ENCODE peak calls at places on chromosome 19, in ten cellular contexts. W, F, C, J, N, Y, T, U, I and S are unnamed samples.

GRCh38 chr19:5142725-5143097 is 173.8 kb downstream of the KDM4B start:
- DNase-seq in W (no peak), F (no peak), C (no peak), J (peak), N (no peak), Y (no peak), T (no peak), U (no peak), I (no peak), S (no peak)

GRCh38 chr19:42531313-42531712 is 3.0 kb upstream of the CEACAM1 start:
- DNase-seq in W (no peak), F (no peak), C (no peak), J (no peak), N (no peak), Y (no peak), T (no peak), U (no peak), I (no peak), S (no peak)

GRCh38 chr19:54172764-54173699 is at the start of gene TMC4:
- DNase-seq in W (no peak), F (peak), C (peak), J (no peak), N (no peak), Y (no peak), T (no peak), U (no peak), I (no peak), S (peak)

GRCh38 chr19:54256250-54257115 is 590 bp downstream of the LILRB5 start:
- DNase-seq in W (no peak), F (no peak), C (no peak), J (no peak), N (no peak), Y (no peak), T (no peak), U (no peak), I (no peak), S (no peak)

GRCh38 chr19:37519890-37520289 is 13.2 kb downstream of the ZNF793 start:
- DNase-seq in W (no peak), F (no peak), C (no peak), J (no peak), N (peak), Y (peak), T (peak), U (no peak), I (no peak), S (no peak)

GRCh38 chr19:30593975-30594925 is 222.1 kb downstream of the ZNF536 start:
- DNase-seq in W (peak), F (no peak), C (no peak), J (no peak), N (no peak), Y (no peak), T (no peak), U (no peak), I (no peak), S (no peak)

GRCh38 chr19:56538761-56539263 is at the start of gene ZFP28:
- DNase-seq in W (no peak), F (no peak), C (peak), J (peak), N (no peak), Y (no peak), T (no peak), U (peak), I (no peak), S (no peak)

GRCh38 chr19:12159773-12160414 is 3.0 kb upstream of the ZNF136 start:
- DNase-seq in W (peak), F (no peak), C (no peak), J (no peak), N (no peak), Y (no peak), T (no peak), U (no peak), I (no peak), S (no peak)

GRCh38 chr19:58409010-58409790 is 751 bp downstream of the ZNF584 start:
- DNase-seq in W (peak), F (no peak), C (no peak), J (peak), N (no peak), Y (no peak), T (no peak), U (no peak), I (no peak), S (no peak)

GRCh38 chr19:44496711-44497110 is 3.6 kb downstream of the ZNF180 start:
- DNase-seq in W (no peak), F (no peak), C (no peak), J (no peak), N (no peak), Y (no peak), T (no peak), U (no peak), I (no peak), S (no peak)

GRCh38 chr19:44499559-44499958 is 763 bp downstream of the ZNF180 start:
- DNase-seq in W (no peak), F (no peak), C (no peak), J (no peak), N (no peak), Y (no peak), T (no peak), U (no peak), I (no peak), S (no peak)

GRCh38 chr19:44498988-44499387 is 1.3 kb downstream of the ZNF180 start:
- DNase-seq in W (no peak), F (no peak), C (no peak), J (no peak), N (no peak), Y (no peak), T (no peak), U (no peak), I (no peak), S (no peak)

DNA sequence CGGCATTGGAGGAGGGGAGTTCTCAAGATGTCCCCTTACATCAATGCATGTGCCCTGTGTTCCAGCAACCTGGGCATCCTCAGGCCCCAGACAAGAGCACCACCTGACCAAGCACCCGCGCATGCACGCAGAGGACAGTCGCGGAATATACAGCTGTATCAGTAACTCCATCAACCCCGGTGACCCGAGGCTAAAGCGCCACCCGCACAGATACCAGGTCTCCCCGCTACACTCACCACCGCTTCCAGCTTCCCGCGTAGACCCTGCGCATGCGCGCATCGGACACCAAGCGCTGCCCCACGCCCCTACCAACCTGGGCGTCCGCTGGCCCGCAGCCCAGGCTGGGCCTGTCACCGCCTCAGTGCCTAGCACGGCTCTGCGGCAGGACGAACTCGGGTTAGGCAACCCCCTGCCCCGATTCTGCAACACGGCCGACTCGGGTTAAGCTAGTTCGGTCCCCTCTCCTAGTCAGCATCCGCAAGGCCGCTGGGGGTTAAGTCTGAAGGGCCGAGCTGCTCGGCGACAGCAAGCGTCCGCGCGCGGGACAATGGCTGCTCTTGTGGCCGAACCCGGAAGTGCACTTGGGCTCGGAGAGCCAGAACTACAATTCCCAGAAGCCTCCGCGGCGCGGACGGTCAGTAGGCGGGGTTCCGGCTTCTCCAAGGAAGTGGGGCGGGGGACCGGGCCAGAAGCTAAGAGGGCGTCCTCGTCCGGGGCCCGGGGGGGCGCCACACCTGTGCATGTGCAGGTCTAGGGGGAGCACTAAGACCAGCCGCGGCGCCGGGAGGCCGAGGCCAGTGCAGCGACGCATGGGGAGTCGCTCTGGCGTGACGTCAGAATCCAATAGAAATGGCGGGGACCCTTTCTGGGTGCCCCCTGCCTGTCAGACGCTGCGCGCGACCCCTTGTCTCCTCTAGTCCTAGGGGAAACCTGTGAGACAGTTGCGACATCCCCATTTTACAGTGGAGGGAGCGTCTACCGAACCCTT is at the start of gene ZNF180:
- DNase-seq in W (peak), F (peak), C (peak), J (peak), N (peak), Y (peak), T (peak), U (peak), I (peak), S (peak)
- H3K27ac ChIP-seq in W (no peak), F (peak), C (peak), J (peak), N (peak), Y (peak), T (peak), U (peak), I (peak), S (peak)

DNA sequence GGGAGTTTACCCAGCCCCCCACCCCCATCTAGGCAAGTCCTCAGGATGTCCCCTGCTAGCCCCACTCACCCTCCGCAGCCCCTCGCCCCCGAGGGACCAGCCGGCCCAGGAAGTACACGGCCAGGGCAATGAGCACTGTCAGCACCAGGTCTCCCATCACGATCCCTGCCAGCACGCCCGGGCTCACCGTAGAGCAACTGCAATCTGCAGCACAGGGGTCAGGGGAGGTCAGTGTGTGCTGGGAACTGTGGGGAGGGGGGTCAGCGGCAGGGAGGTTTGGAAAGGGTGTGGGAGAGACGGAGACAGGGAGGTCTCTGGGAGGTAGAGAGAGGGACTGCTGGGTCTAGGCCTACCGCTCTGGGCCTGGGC is 734 bp downstream of the TYROBP start:
- DNase-seq in W (no peak), F (no peak), C (no peak), J (no peak), N (no peak), Y (no peak), T (no peak), U (no peak), I (no peak), S (no peak)
- H3K27ac ChIP-seq in W (no peak), F (peak), C (peak), J (peak), N (no peak), Y (no peak), T (no peak), U (no peak), I (no peak), S (peak)

DNA sequence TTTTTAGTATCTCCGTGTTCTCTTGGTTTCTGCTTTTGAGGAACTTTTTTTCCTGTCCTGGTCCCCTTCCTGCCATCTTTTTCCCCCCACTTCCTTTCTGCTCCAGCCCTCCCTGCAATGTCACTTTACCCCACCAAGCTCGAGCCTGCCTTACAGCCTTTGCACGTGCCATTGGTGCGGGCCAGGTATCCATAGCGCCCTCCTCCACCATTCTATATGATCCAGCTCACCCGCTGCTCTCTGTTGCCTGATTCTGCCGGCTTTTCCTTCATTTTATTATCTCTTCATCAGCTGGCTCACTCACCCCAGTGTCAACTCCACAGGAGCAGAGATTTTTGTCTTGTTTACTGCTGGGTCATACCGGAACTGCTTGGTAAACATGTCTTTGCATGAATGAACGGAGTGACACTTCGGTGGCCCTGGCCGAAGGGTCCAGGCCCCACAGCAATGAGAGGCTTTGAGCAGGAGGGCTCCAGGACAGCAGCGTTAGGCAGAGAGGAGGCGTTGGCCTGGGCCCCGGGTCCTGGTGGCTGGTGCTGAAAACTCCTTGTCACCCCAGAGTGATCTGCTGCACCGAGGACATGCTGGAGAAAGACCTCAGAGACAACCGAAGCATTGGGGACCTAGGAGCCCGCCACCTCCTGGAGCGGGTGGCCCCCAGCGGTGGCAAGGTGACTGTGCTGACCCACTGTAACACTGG is 1.2 kb downstream of the MRI1 start:
- DNase-seq in W (no peak), F (no peak), C (no peak), J (no peak), N (no peak), Y (no peak), T (no peak), U (no peak), I (no peak), S (no peak)
- H3K27ac ChIP-seq in W (no peak), F (peak), C (no peak), J (no peak), N (no peak), Y (no peak), T (no peak), U (peak), I (no peak), S (peak)

GRCh38 chr19:32691291-32691951 is at the start of gene NUDT19:
- DNase-seq in W (peak), F (peak), C (peak), J (peak), N (peak), Y (peak), T (peak), U (peak), I (peak), S (peak)
- H3K27ac ChIP-seq in W (no peak), F (peak), C (peak), J (peak), N (peak), Y (peak), T (peak), U (peak), I (peak), S (peak)

GRCh38 chr19:48900477-48901452 is 653 bp downstream of the NUCB1 start:
- DNase-seq in W (no peak), F (no peak), C (no peak), J (no peak), N (peak), Y (no peak), T (peak), U (no peak), I (no peak), S (peak)

GRCh38 chr19:48910803-48911202 is 10.7 kb downstream of the NUCB1 start:
- DNase-seq in W (no peak), F (no peak), C (no peak), J (no peak), N (no peak), Y (no peak), T (no peak), U (no peak), I (no peak), S (no peak)

GRCh38 chr19:48907671-48908070 is 7.6 kb downstream of the NUCB1 start:
- DNase-seq in W (no peak), F (no peak), C (peak), J (peak), N (no peak), Y (no peak), T (no peak), U (no peak), I (no peak), S (peak)

GRCh38 chr19:48905664-48906063 is 5.6 kb downstream of the NUCB1 start:
- DNase-seq in W (no peak), F (no peak), C (no peak), J (no peak), N (no peak), Y (no peak), T (peak), U (no peak), I (no peak), S (no peak)

GRCh38 chr19:48906324-48906723 is 6.2 kb downstream of the NUCB1 start:
- DNase-seq in W (no peak), F (no peak), C (no peak), J (no peak), N (no peak), Y (no peak), T (no peak), U (no peak), I (no peak), S (no peak)
- H3K27ac ChIP-seq in W (no peak), F (no peak), C (no peak), J (peak), N (no peak), Y (no peak), T (no peak), U (no peak), I (no peak), S (no peak)

GRCh38 chr19:15245370-15246197 is 13.3 kb upstream of the EPHX3 start:
- DNase-seq in W (no peak), F (no peak), C (no peak), J (no peak), N (no peak), Y (no peak), T (no peak), U (no peak), I (no peak), S (no peak)
- H3K27ac ChIP-seq in W (no peak), F (peak), C (no peak), J (no peak), N (no peak), Y (no peak), T (no peak), U (peak), I (no peak), S (no peak)

GRCh38 chr19:14404322-14404721 is 14.8 kb downstream of the DDX39A start:
- DNase-seq in W (no peak), F (no peak), C (no peak), J (no peak), N (no peak), Y (no peak), T (no peak), U (no peak), I (no peak), S (no peak)

GRCh38 chr19:14398563-14398962 is 17.3 kb downstream of the ADGRE5 start:
- DNase-seq in W (no peak), F (no peak), C (no peak), J (no peak), N (no peak), Y (no peak), T (no peak), U (no peak), I (no peak), S (no peak)

GRCh38 chr19:14405380-14405757 is 13.8 kb downstream of the DDX39A start:
- DNase-seq in W (peak), F (no peak), C (no peak), J (no peak), N (no peak), Y (no peak), T (no peak), U (no peak), I (no peak), S (no peak)

GRCh38 chr19:14400913-14401312 is 18.2 kb downstream of the DDX39A start:
- DNase-seq in W (no peak), F (no peak), C (no peak), J (no peak), N (peak), Y (peak), T (no peak), U (no peak), I (no peak), S (no peak)

GRCh38 chr19:14401468-14401867 is 17.7 kb downstream of the DDX39A start:
- DNase-seq in W (no peak), F (no peak), C (no peak), J (no peak), N (no peak), Y (no peak), T (no peak), U (no peak), I (no peak), S (no peak)
- H3K27ac ChIP-seq in W (no peak), F (peak), C (no peak), J (no peak), N (peak), Y (peak), T (no peak), U (peak), I (no peak), S (no peak)

DNA sequence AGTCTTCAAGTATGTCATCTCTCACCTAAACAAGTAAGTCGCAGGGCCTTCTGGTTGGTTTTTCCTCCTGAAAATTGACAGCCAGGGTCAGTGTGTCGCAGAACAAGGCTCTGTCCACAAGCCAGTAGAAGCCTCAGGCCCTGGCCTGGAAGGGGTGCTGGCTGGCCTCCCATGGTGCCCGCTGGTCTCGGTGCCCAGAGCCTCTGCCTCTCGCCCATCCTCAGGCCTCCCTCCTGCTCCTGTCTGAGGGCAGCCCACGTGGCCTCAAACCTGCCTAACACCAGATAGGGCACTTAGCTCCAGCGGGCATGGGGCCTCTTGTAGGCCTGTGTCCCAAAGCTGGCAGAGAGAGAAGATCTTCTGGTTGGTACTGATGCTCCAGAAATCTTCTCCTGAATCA is 20.3 kb upstream of the NPAS1 start:
- DNase-seq in W (no peak), F (no peak), C (no peak), J (no peak), N (no peak), Y (no peak), T (no peak), U (no peak), I (no peak), S (no peak)
- H3K27ac ChIP-seq in W (no peak), F (no peak), C (no peak), J (no peak), N (no peak), Y (no peak), T (no peak), U (no peak), I (no peak), S (no peak)

GRCh38 chr19:14555918-14556661 is 15.8 kb downstream of the NDUFB7 start:
- DNase-seq in W (no peak), F (no peak), C (no peak), J (no peak), N (peak), Y (peak), T (no peak), U (no peak), I (no peak), S (no peak)

GRCh38 chr19:14554382-14554812 is 17.5 kb downstream of the NDUFB7 start:
- DNase-seq in W (no peak), F (no peak), C (no peak), J (peak), N (no peak), Y (no peak), T (no peak), U (no peak), I (no peak), S (peak)

GRCh38 chr19:14553939-14554243 is 18.0 kb downstream of the NDUFB7 start:
- DNase-seq in W (no peak), F (no peak), C (no peak), J (no peak), N (no peak), Y (no peak), T (no peak), U (no peak), I (no peak), S (no peak)

GRCh38 chr19:14558370-14559066 is 13.3 kb downstream of the NDUFB7 start:
- DNase-seq in W (no peak), F (no peak), C (no peak), J (no peak), N (no peak), Y (no peak), T (no peak), U (no peak), I (no peak), S (no peak)

DNA sequence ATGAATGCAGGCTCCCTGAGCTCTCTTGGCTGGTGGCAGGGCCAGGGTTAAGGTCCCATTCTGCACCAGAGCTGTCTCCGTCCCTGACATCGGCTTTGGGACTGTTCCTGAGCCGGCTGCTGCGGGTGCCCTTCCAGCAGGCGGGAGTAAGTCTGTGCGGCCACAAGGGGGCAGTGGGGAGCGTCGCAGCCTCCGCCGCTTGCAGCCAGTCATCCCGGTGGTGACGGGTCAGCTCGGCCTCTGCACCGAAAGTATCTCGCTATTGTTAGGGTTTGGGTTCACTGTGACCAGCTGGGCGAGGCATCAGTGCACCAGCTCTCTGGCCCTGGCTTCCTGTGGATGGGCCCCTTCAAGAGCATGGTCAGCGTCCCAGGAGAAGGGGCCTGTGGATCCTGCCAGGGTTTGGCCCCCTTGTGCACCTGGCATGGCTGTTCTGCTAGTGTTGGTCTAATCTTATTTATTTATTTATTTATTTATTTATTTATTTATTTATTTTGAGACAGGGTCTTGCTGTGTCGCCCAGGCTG is 15.1 kb downstream of the NDUFB7 start:
- DNase-seq in W (peak), F (peak), C (peak), J (peak), N (peak), Y (peak), T (peak), U (peak), I (peak), S (peak)
- H3K27ac ChIP-seq in W (no peak), F (no peak), C (no peak), J (no peak), N (peak), Y (peak), T (no peak), U (no peak), I (no peak), S (no peak)

GRCh38 chr19:48867922-48868195 is 558 bp downstream of the PLEKHA4 start:
- DNase-seq in W (peak), F (no peak), C (no peak), J (no peak), N (no peak), Y (no peak), T (no peak), U (no peak), I (no peak), S (peak)
- H3K27ac ChIP-seq in W (no peak), F (peak), C (peak), J (peak), N (peak), Y (peak), T (peak), U (peak), I (peak), S (peak)